ENCODE peak calls at places on chromosome 17, in nine cellular contexts. R, M, Z, S, J, G, O, L and V are unnamed samples.

GRCh38 chr17:325270-325976 is 27.2 kb downstream of the RPH3AL start:
- DNase-seq in M (no peak), R (no peak), L (no peak), Z (no peak), G (no peak), J (no peak), S (no peak), O (no peak), V (no peak)

GRCh38 chr17:57895382-57896060 is 45.7 kb upstream of the MRPS23 start:
- DNase-seq in G (peak; percentile 45), R (no peak), L (no peak), J (no peak), Z (no peak), M (no peak), O (no peak), S (peak; percentile 84), V (no peak)

GRCh38 chr17:385195-385835 is 32.7 kb upstream of the RPH3AL start:
- DNase-seq in Z (no peak), M (no peak), G (peak; percentile 48), R (no peak), O (peak; percentile 50), L (peak; percentile 59), J (peak; percentile 29), S (peak; percentile 39), V (peak; percentile 28)

GRCh38 chr17:29840884-29841283 is 89.1 kb downstream of the SSH2 start:
- DNase-seq in L (no peak), S (no peak), M (no peak), O (no peak), G (no peak), J (no peak), R (peak; percentile 49), Z (no peak), V (no peak)

GRCh38 chr17:72090108-72090507 is 30.7 kb upstream of the SOX9 start:
- DNase-seq in O (no peak), J (no peak), L (no peak), R (no peak), S (no peak), G (no peak), M (peak; percentile 26), Z (no peak), V (peak; percentile 28)

GRCh38 chr17:1766382-1767135 is 4.7 kb downstream of the SERPINF1 start:
- DNase-seq in M (peak; percentile 77), L (no peak), S (no peak), J (no peak), R (no peak), G (no peak), O (no peak), Z (no peak), V (no peak)

GRCh38 chr17:62093188-62094155 is 28.4 kb upstream of the MED13 start:
- DNase-seq in M (no peak), J (no peak), O (no peak), Z (no peak), G (no peak), L (no peak), S (no peak), R (peak; percentile 60), V (peak; percentile 58)

GRCh38 chr17:36657763-36658490 is 56.5 kb downstream of the MRM1 start:
- DNase-seq in O (peak; percentile 26), L (no peak), G (peak; percentile 30), R (no peak), S (no peak), M (no peak), Z (no peak), J (peak; percentile 21), V (peak; percentile 27)

GRCh38 chr17:35023538-35023937 is 40.0 kb downstream of the RFFL start:
- DNase-seq in G (no peak), R (no peak), Z (no peak), L (no peak), J (no peak), O (no peak), S (no peak), M (no peak), V (no peak)

GRCh38 chr17:35021520-35022380 is 41.4 kb downstream of the LIG3 start:
- DNase-seq in J (no peak), O (no peak), S (no peak), M (no peak), G (no peak), Z (no peak), L (no peak), R (no peak), V (no peak)

GRCh38 chr17:35025541-35025940 is 38.0 kb downstream of the RFFL start:
- DNase-seq in S (no peak), Z (no peak), M (no peak), L (no peak), O (no peak), J (no peak), R (no peak), G (no peak), V (no peak)

GRCh38 chr17:35019386-35020179 is 39.3 kb downstream of the LIG3 start:
- DNase-seq in O (no peak), Z (no peak), G (no peak), L (no peak), R (no peak), J (no peak), S (no peak), M (no peak), V (no peak)

DNA sequence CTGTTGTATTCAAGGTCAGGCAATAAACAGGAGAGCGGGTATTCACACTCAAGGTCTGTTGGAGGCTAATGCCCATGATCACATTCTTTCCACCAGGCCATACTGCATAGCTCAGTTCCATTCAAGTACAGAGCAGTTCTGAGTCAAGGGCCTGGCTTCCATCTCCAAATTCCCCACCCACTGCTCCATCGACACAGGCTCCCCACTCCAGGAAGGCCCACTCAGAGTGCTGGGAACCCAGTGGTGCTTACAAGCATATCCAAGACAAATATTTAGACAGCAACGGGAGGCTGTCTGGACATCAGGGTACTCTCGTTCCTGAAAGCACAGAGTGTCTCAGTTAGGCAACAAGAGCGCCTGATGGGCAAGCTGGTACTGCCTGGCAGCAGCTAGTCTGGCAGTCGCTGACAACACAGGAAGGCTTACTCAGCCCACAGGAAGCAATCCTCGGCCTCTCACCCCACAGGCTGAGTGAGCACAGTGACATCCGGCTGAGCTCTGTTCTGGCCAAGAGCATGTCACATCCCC is 40.9 kb downstream of the RFFL start:
- DNase-seq in R (peak; percentile 95), M (peak; percentile 94), J (no peak), S (peak; percentile 27), G (peak; percentile 60), Z (peak; percentile 59), O (peak; percentile 41), L (no peak), V (peak; percentile 84)
- TF ChIP-seq CTCF in R (peak; percentile 8), M (no peak), J (no peak), S (no peak), G (no peak), Z (no peak), O (no peak), L (no peak), V (peak; percentile 22)

GRCh38 chr17:77728022-77728671 is 230.4 kb upstream of the TNRC6C start:
- DNase-seq in J (no peak), M (peak; percentile 68), Z (no peak), R (no peak), L (no peak), G (no peak), O (no peak), S (no peak), V (peak; percentile 14)
- TF ChIP-seq CTCF in J (no peak), M (no peak), Z (no peak), R (no peak), L (no peak), G (no peak), O (no peak), S (no peak), V (peak; percentile 4)

DNA sequence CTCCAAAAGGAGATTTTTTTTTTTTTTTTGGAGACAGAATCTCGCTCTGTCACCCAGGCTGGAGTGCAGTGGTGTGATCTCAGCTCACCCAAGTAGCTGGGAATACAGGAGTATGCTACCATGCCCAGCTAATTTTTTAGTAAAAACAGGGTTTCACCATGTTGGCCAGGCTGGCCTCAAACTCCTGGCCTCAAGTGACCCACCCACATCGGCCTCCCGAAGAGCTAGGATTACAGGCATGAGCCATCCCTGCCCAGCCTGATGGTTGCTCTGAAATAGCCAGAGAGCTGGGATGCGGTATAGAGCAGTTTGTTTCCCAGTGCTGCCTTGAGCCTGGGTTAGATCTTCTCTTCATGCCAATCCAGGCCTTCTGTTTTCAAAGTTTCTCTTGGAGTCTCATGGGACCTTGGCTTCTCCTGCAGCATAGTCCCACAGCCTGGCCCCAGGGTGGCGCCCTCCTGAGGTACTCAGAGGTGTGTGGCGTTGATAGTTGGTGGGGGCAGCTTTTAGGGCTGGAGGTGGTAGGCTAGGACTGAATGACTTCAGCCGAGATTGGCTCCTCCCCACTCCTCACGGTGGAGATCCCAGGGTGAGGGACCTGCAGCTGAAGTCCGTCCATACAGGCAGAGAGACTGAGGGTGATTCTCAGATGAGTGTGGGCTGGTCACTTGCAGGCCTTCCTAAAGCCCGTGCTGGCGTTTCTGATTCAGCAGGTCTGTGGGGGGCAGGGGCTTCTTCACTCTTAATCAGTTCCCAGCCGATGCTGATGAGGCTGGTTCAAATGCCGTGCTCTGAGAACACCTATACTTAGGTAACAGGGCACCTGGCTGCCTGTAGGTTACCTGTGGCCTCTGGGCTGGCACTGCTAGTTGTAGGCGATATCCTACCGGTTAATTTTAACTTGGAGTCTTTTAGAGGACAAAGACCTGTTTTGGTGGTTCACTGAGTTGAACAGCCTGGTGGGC is 52.0 kb downstream of the TNFRSF13B start:
- DNase-seq in J (no peak), L (no peak), M (no peak), Z (no peak), O (no peak), R (no peak), G (peak; percentile 14), S (no peak), V (no peak)
- TF ChIP-seq CTCF in J (no peak), L (no peak), M (no peak), Z (no peak), O (no peak), R (no peak), G (no peak), S (no peak), V (no peak)

GRCh38 chr17:22704674-22705073 is 1012.4 kb downstream of the KCNJ18 start:
- DNase-seq in S (no peak), G (no peak), O (no peak), J (no peak), R (no peak), Z (no peak), L (no peak), M (no peak), V (no peak)

GRCh38 chr17:22703204-22703603 is 1010.9 kb downstream of the KCNJ18 start:
- DNase-seq in O (no peak), R (no peak), G (no peak), L (no peak), S (no peak), M (no peak), Z (no peak), J (no peak), V (no peak)

GRCh38 chr17:22707626-22708025 is 1015.3 kb downstream of the KCNJ18 start:
- DNase-seq in Z (no peak), G (no peak), M (no peak), S (no peak), L (no peak), J (no peak), O (no peak), R (no peak), V (no peak)

DNA sequence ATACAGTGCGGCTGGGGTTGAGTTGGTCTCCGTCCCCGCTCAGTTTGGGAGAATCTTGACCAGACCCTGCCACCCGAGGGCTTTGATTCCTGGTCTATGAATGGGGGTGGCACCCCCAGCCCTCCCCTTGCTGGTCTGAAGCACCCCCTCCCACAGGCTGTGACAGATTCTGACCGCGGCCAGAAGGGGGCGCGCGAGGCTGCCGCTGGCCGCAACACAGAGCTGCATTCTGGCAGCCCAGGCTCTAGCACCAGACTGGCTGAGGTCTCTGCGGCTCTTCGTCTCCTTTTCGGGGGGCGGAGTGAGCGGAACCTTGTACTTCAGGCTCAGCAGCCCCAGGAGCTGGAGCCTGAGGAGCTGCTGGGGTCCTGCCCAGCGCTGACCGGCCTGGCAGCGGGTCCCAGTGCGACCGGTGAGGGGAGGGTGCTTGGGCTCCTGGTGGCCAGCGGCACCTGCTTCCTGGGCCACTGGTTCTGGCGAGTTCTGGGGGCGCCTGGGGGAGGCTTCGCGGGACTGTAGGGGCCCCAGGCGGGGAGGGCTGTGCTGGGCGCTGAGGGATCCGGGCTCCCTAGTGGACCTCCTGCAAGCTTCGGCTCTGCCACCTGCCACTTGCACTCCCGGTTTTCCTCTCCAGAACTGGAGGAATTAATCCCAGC is 1011.6 kb downstream of the KCNJ18 start:
- DNase-seq in S (no peak), G (no peak), M (no peak), Z (no peak), L (no peak), R (no peak), J (no peak), O (no peak), V (no peak)
- TF ChIP-seq CTCF in S (no peak), G (no peak), M (no peak), Z (no peak), L (no peak), R (no peak), J (no peak), O (no peak), V (no peak)